ENCODE peak calls at places on chromosomes 1 and 21, in eight cellular contexts. V, F, I, G, R, Y, H and U are unnamed samples.

GRCh38 chr1:97630281-97630680 is 290.6 kb downstream of the DPYD start:
- DNase-seq in Y (no peak), G (no peak), V (no peak), I (no peak), R (no peak), H (no peak), F (no peak), U (peak)

GRCh38 chr1:25037174-25038074 is 107.3 kb upstream of the RUNX3 start:
- DNase-seq in R (no peak), H (no peak), Y (peak), F (no peak), I (peak), G (peak), V (peak), U (peak)

GRCh38 chr1:227583354-227583753 is 20.0 kb downstream of the ZNF678 start:
- DNase-seq in H (no peak), I (no peak), G (no peak), R (no peak), V (no peak), F (no peak), Y (no peak), U (no peak)

GRCh38 chr1:162471290-162471853 is 26.2 kb upstream of the UHMK1 start:
- DNase-seq in G (no peak), F (no peak), R (no peak), V (no peak), H (no peak), Y (no peak), I (no peak), U (no peak)

GRCh38 chr1:179264506-179264905 is 29.1 kb upstream of the SOAT1 start:
- DNase-seq in G (no peak), V (no peak), R (no peak), F (no peak), H (no peak), I (no peak), Y (no peak), U (no peak)

GRCh38 chr21:33232640-33233039 is 2.9 kb downstream of the IFNAR2 start:
- DNase-seq in G (no peak), F (no peak), V (no peak), Y (no peak), H (no peak), R (no peak), I (no peak), U (peak)

GRCh38 chr21:46096596-46096981 is 1.3 kb upstream of the COL6A2 start:
- DNase-seq in V (no peak), R (no peak), G (no peak), H (no peak), I (no peak), F (no peak), Y (peak), U (no peak)

GRCh38 chr1:5594056-5594956 is 397.9 kb downstream of the NPHP4 start:
- DNase-seq in G (no peak), Y (no peak), V (no peak), R (peak), F (no peak), I (no peak), H (no peak), U (no peak)

GRCh38 chr1:17089496-17089895 is 29.8 kb downstream of the PADI2 start:
- DNase-seq in R (no peak), F (no peak), G (no peak), Y (no peak), I (no peak), H (peak), V (no peak), U (no peak)

GRCh38 chr1:151799179-151800022 is 5.8 kb downstream of the LINGO4 start:
- DNase-seq in I (no peak), H (no peak), F (no peak), Y (no peak), V (no peak), R (no peak), G (no peak), U (no peak)

GRCh38 chr1:8407652-8408051 is 89.7 kb downstream of the SLC45A1 start:
- DNase-seq in F (no peak), H (no peak), R (no peak), I (no peak), Y (no peak), G (no peak), V (no peak), U (no peak)

GRCh38 chr1:12177999-12178441 is 11.2 kb downstream of the TNFRSF1B start:
- DNase-seq in V (peak), Y (peak), R (peak), F (peak), I (no peak), H (no peak), G (peak), U (peak)

GRCh38 chr1:71745326-71745725 is 537.0 kb downstream of the NEGR1 start:
- DNase-seq in R (no peak), Y (no peak), G (no peak), H (no peak), I (no peak), F (no peak), V (no peak), U (no peak)

GRCh38 chr21:35467536-35467935 is 418.4 kb upstream of the RUNX1 start:
- DNase-seq in R (no peak), V (no peak), F (no peak), H (no peak), I (no peak), Y (no peak), G (no peak), U (no peak)

GRCh38 chr1:176517484-176517883 is 54.5 kb downstream of the PAPPA2 start:
- DNase-seq in G (no peak), H (no peak), F (no peak), R (no peak), Y (no peak), V (no peak), I (no peak), U (no peak)

GRCh38 chr1:164667010-164667409 is 108.0 kb downstream of the PBX1 start:
- DNase-seq in F (no peak), G (no peak), Y (no peak), R (no peak), H (no peak), I (no peak), V (no peak), U (no peak)

GRCh38 chr1:41171266-41171874 is 70.7 kb downstream of the SCMH1 start:
- DNase-seq in F (no peak), R (no peak), Y (no peak), I (no peak), V (no peak), H (no peak), G (no peak), U (no peak)

GRCh38 chr1:34887593-34887992 is 28.0 kb upstream of the SMIM12 start:
- DNase-seq in G (no peak), R (no peak), I (no peak), V (no peak), F (no peak), Y (no peak), H (no peak), U (no peak)

GRCh38 chr1:155086182-155086741 is 7.6 kb downstream of the EFNA3 start:
- DNase-seq in F (no peak), H (peak), I (peak), G (peak), R (peak), Y (peak), V (peak), U (peak)

GRCh38 chr1:201750934-201751333 is 78.0 kb upstream of the IPO9 start:
- DNase-seq in I (no peak), Y (no peak), V (no peak), F (no peak), R (no peak), G (no peak), H (no peak), U (peak)

GRCh38 chr1:245045087-245045881 is 109.5 kb upstream of the KIF26B start:
- DNase-seq in F (no peak), Y (no peak), V (no peak), G (no peak), I (no peak), R (peak), H (no peak), U (no peak)

GRCh38 chr1:22584001-22584557 is 20.8 kb downstream of the EPHA8 start:
- DNase-seq in R (no peak), H (no peak), V (no peak), Y (no peak), F (no peak), I (no peak), G (no peak), U (no peak)

GRCh38 chr1:74609810-74610371 is 63.7 kb downstream of the ERICH3 start:
- DNase-seq in I (no peak), H (no peak), V (no peak), G (no peak), Y (no peak), R (no peak), F (no peak), U (no peak)

GRCh38 chr1:234478152-234478480 is 863 bp downstream of the TARBP1 start:
- DNase-seq in G (peak), I (peak), F (peak), Y (peak), R (peak), V (peak), H (no peak), U (no peak)

GRCh38 chr1:12124693-12125421 is 41.9 kb upstream of the TNFRSF1B start:
- DNase-seq in R (peak), G (peak), V (peak), F (peak), Y (peak), H (no peak), I (peak), U (peak)